ENCODE peak calls at places on chromosome 12, in four cellular contexts. Z is stimulated activated CD4-positive, alpha-beta T cell treated with anti-CD3 and anti-CD28 coated beads, Interleukin-4, amount 100 ng/mL, for 48 hours; E is NCI-H2081; T is CD4-positive, alpha-beta T cell. A is an unnamed sample.
A peak's percentile ranks its signal among the peaks of the same experiment; 100 is the strongest.

GRCh38 chr12:112239020-112239419 is 113.7 kb downstream of the TRAFD1 start:
- DNase-seq in Z (no peak), T (no peak), E (no peak), A (no peak)

GRCh38 chr12:8037046-8037663 is 4.6 kb downstream of the FOXJ2 start:
- DNase-seq in Z (no peak), T (no peak), E (no peak), A (no peak)

GRCh38 chr12:4137015-4137414 is 136.5 kb upstream of the CCND2 start:
- DNase-seq in T (no peak), Z (no peak), E (no peak), A (no peak)

GRCh38 chr12:8887285-8887715 is 27.0 kb upstream of the PHC1 start:
- DNase-seq in E (no peak), T (no peak), Z (no peak), A (no peak)

GRCh38 chr12:96239711-96240234 is 45.6 kb downstream of the ELK3 start:
- DNase-seq in E (no peak), T (no peak), Z (no peak), A (no peak)

GRCh38 chr12:52440821-52441319 is 6.7 kb upstream of the KRT75 start:
- DNase-seq in T (no peak), E (no peak), Z (no peak), A (no peak)

GRCh38 chr12:58794859-58795258 is 125.4 kb downstream of the LRIG3 start:
- DNase-seq in T (no peak), E (no peak), Z (no peak), A (no peak)

GRCh38 chr12:3624273-3624672 is 128.6 kb downstream of the CRACR2A start:
- DNase-seq in Z (no peak), E (no peak), T (no peak), A (no peak)

GRCh38 chr12:52415870-52416750 is 10.0 kb upstream of the KRT82 start:
- DNase-seq in Z (no peak), T (no peak), E (no peak), A (no peak)

GRCh38 chr12:54045868-54046529 is 7.6 kb upstream of the HOXC4 start:
- DNase-seq in Z (no peak), E (no peak), T (no peak), A (no peak)

GRCh38 chr12:8057839-8058238 is 8.3 kb downstream of the C3AR1 start:
- DNase-seq in T (no peak), E (no peak), Z (no peak), A (no peak)

GRCh38 chr12:75986001-75986739 is 45.4 kb downstream of the PHLDA1 start:
- DNase-seq in E (peak; percentile 8), Z (no peak), T (no peak), A (no peak)

GRCh38 chr12:53062011-53062961 is 12.4 kb downstream of the TNS2 start:
- DNase-seq in Z (no peak), T (no peak), E (no peak), A (no peak)